ENCODE peak calls at places on chromosomes 13 and 19, in eight cellular contexts. Z is keratinocyte, U is caudate nucleus, P is left ventricle myocardium inferior, J is uterus, R is AG04450, I is heart left ventricle, G is aorta. M is an unnamed sample.
A peak's percentile ranks its signal among the peaks of the same experiment; 100 is the strongest.

GRCh38 chr19:383922-384800 is 24.8 kb downstream of the C2CD4C start:
- DNase-seq in P (no peak), I (no peak), U (no peak), R (no peak), Z (no peak), G (peak; percentile 34), J (no peak), M (no peak)

GRCh38 chr19:53132231-53132991 is at the start of gene ZNF415:
- DNase-seq in R (peak; percentile 41), G (peak; percentile 86), I (peak; percentile 91), P (peak; percentile 82), Z (peak; percentile 1), U (no peak), J (peak; percentile 85), M (no peak)

GRCh38 chr13:46679369-46680180 is 117.4 kb downstream of the ESD start:
- DNase-seq in U (no peak), Z (no peak), G (no peak), J (peak; percentile 72), I (no peak), P (no peak), R (no peak), M (no peak)

GRCh38 chr13:96771501-96772367 is 222.5 kb downstream of the OXGR1 start:
- DNase-seq in P (no peak), J (no peak), R (no peak), G (peak; percentile 50), U (no peak), I (no peak), Z (no peak), M (peak; percentile 10)

GRCh38 chr13:38147050-38147449 is 202.6 kb upstream of the UFM1 start:
- DNase-seq in J (no peak), R (no peak), I (no peak), P (no peak), U (no peak), G (no peak), Z (no peak), M (no peak)

GRCh38 chr19:43934055-43934984 is 762 bp downstream of the ZNF45 start:
- DNase-seq in J (no peak), G (no peak), P (no peak), U (no peak), Z (no peak), R (no peak), I (no peak), M (no peak)

GRCh38 chr13:33494596-33495214 is 209.2 kb upstream of the STARD13 start:
- DNase-seq in J (no peak), P (peak; percentile 17), R (peak; percentile 84), G (peak; percentile 49), Z (peak; percentile 36), I (peak; percentile 57), U (no peak), M (peak; percentile 48)

GRCh38 chr19:8487137-8487851 is 15.1 kb downstream of the PRAM1 start:
- DNase-seq in U (no peak), R (no peak), J (no peak), G (peak; percentile 73), Z (no peak), P (no peak), I (peak; percentile 58), M (no peak)

GRCh38 chr19:2201473-2202148 is 34.5 kb downstream of the PLEKHJ1 start:
- DNase-seq in I (no peak), G (no peak), J (no peak), Z (peak; percentile 68), R (no peak), U (no peak), P (no peak), M (no peak)

GRCh38 chr19:42282036-42282762 is 13.1 kb downstream of the CIC start:
- DNase-seq in Z (no peak), J (no peak), G (no peak), R (no peak), I (no peak), P (no peak), U (no peak), M (no peak)

GRCh38 chr19:56538761-56539263 is at the start of gene ZFP28:
- DNase-seq in G (peak; percentile 85), P (peak; percentile 89), U (no peak), Z (peak; percentile 13), I (peak; percentile 88), J (peak; percentile 78), R (no peak), M (no peak)

GRCh38 chr19:11405846-11406643 is 13.1 kb downstream of the RGL3 start:
- DNase-seq in Z (no peak), R (no peak), G (no peak), P (no peak), U (no peak), I (peak; percentile 28), J (no peak), M (no peak)

GRCh38 chr13:85806553-85807175 is 7.4 kb upstream of the SLITRK6 start:
- DNase-seq in I (no peak), R (peak; percentile 47), U (no peak), P (no peak), J (no peak), G (no peak), Z (peak; percentile 2), M (no peak)

GRCh38 chr13:99124695-99125334 is 75.8 kb upstream of the UBAC2 start:
- DNase-seq in U (no peak), I (no peak), P (no peak), Z (no peak), R (no peak), G (no peak), J (no peak), M (peak; percentile 5)

GRCh38 chr19:31518626-31519025 is 169.4 kb upstream of the TSHZ3 start:
- DNase-seq in J (no peak), Z (no peak), I (no peak), R (no peak), G (no peak), U (no peak), P (no peak), M (no peak)

GRCh38 chr13:23579886-23580706 is 9.9 kb downstream of the TNFRSF19 start:
- DNase-seq in U (no peak), G (no peak), R (no peak), J (no peak), I (no peak), Z (no peak), P (no peak), M (no peak)
- H3K27ac ChIP-seq in U (no peak overlapping the region), G (no peak overlapping the region), R (peak overlapping the region; percentile 33), J (peak overlapping the region; percentile 25), I (peak overlapping the region; percentile 96), Z (no peak overlapping the region), P (peak overlapping the region; percentile 91), M (peak overlapping the region; percentile 28)

GRCh38 chr19:16571283-16571682 is 932 bp downstream of the SLC35E1 start:
- DNase-seq in U (no peak), P (no peak), G (no peak), I (no peak), R (no peak), Z (no peak), J (no peak), M (no peak)

GRCh38 chr19:16571689-16572331 is 405 bp downstream of the SLC35E1 start:
- DNase-seq in P (no peak), I (no peak), G (no peak), J (no peak), U (no peak), Z (no peak), R (no peak), M (no peak)

GRCh38 chr19:16572332-16573211 is at the start of gene SLC35E1:
- DNase-seq in R (peak; percentile 81), P (peak; percentile 95), J (peak; percentile 93), G (peak; percentile 97), U (peak; percentile 48), I (peak; percentile 97), Z (peak; percentile 81), M (peak; percentile 80)

GRCh38 chr19:16566702-16567101 is 5.5 kb downstream of the SLC35E1 start:
- DNase-seq in R (no peak), P (no peak), Z (no peak), J (no peak), U (no peak), G (no peak), I (no peak), M (no peak)

GRCh38 chr19:16569609-16570320 is 2.5 kb downstream of the SLC35E1 start:
- DNase-seq in J (no peak), G (no peak), Z (no peak), R (no peak), P (no peak), U (no peak), I (no peak), M (no peak)
- H3K27ac ChIP-seq in J (no peak overlapping the region), G (no peak overlapping the region), Z (peak overlapping the region; percentile 70), R (peak overlapping the region; percentile 47), P (no peak overlapping the region), U (no peak overlapping the region), I (no peak overlapping the region), M (peak overlapping the region; percentile 88)

GRCh38 chr19:4878491-4878968 is 11.1 kb upstream of the PLIN3 start:
- DNase-seq in G (peak; percentile 53), U (no peak), I (peak; percentile 47), P (peak; percentile 44), Z (no peak), J (no peak), R (no peak), M (no peak)
- H3K27ac ChIP-seq in G (peak overlapping the region; percentile 66), U (peak overlapping the region; percentile 100), I (peak overlapping the region; percentile 73), P (peak overlapping the region; percentile 81), Z (no peak overlapping the region), J (no peak overlapping the region), R (peak overlapping the region; percentile 11), M (no peak overlapping the region)

DNA sequence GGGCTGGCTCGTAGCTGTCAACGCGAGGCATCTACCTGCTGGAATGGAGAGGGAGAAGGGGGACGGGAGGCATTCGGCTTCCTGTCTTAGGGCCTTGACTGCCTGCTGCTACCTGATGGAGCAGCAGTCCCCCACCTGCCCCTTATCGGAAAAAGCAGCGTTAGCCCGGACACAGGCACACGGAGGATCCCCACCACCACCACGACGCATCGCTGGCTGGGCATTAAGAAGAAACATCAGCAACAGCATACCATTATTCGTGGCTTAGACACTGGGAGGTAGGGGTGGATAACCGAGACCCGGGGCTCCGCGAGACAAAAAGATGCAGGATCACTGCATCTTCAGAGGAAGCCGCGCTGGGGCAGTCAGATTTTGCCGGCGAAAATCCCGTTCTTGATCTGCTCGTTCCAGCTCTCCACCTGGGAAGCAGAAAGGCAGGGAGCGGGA is 1.1 kb downstream of the COX6B2 start:
- DNase-seq in R (no peak), J (no peak), U (no peak), I (no peak), G (no peak), Z (no peak), P (no peak), M (no peak)
- H3K27ac ChIP-seq in R (no peak overlapping the region), J (no peak overlapping the region), U (no peak overlapping the region), I (no peak overlapping the region), G (no peak overlapping the region), Z (no peak overlapping the region), P (no peak overlapping the region), M (peak overlapping the region; percentile 39)

M was measured in epithelial cell of prostate.